ENCODE peak calls at places on chromosomes 4 and X, in nine cellular contexts. G, Y, R, D, H, P, M, L and U are unnamed samples.
A peak's percentile ranks its signal among the peaks of the same experiment; 100 is the strongest.

GRCh38 chr4:113086172-113086695 is 36.8 kb downstream of the ANK2 start:
- DNase-seq in Y (no peak), L (no peak), G (no peak), R (no peak), H (no peak), M (no peak), D (no peak), P (no peak), U (no peak)

GRCh38 chrX:72236841-72237240 is 2.0 kb downstream of the ERCC6L start:
- DNase-seq in L (no peak), R (no peak), D (no peak), P (no peak), G (no peak), M (no peak), Y (no peak), H (no peak), U (no peak)

GRCh38 chrX:19824603-19825002 is 62.8 kb downstream of the SH3KBP1 start:
- DNase-seq in G (no peak), L (no peak), Y (no peak), D (no peak), M (no peak), R (no peak), H (no peak), P (no peak), U (no peak)

GRCh38 chrX:9942086-9942485 is 25.1 kb upstream of the CLDN34 start:
- DNase-seq in M (no peak), H (no peak), Y (no peak), D (no peak), G (no peak), P (no peak), L (no peak), R (no peak), U (no peak)

GRCh38 chrX:28966335-28966734 is 379.1 kb downstream of the IL1RAPL1 start:
- DNase-seq in P (no peak), H (no peak), Y (no peak), M (no peak), G (no peak), D (no peak), R (no peak), L (no peak), U (no peak)

GRCh38 chrX:36927712-36928111 is 80.5 kb upstream of the FAM47C start:
- DNase-seq in Y (no peak), P (no peak), G (no peak), M (no peak), H (no peak), D (no peak), L (no peak), R (no peak), U (no peak)

GRCh38 chrX:51894697-51895336 is 1.4 kb downstream of the MAGED1 start:
- DNase-seq in L (no peak), G (no peak), H (peak; percentile 68), P (no peak), D (no peak), M (no peak), Y (no peak), R (no peak), U (no peak)

GRCh38 chr4:15293678-15294077 is 134.2 kb upstream of the C1QTNF7 start:
- DNase-seq in D (no peak), R (no peak), H (no peak), G (no peak), Y (no peak), P (no peak), M (no peak), L (no peak), U (no peak)

GRCh38 chrX:136353519-136354095 is 52.8 kb downstream of the ADGRG4 start:
- DNase-seq in R (no peak), D (no peak), L (no peak), H (no peak), G (no peak), Y (no peak), M (no peak), P (no peak), U (no peak)

GRCh38 chr4:147110968-147111367 is 165.3 kb upstream of the TTC29 start:
- DNase-seq in H (no peak), M (no peak), Y (no peak), G (no peak), L (no peak), D (no peak), P (no peak), R (no peak), U (no peak)

GRCh38 chr4:7075962-7076693 is 8.3 kb upstream of the GRPEL1 start:
- DNase-seq in L (no peak), D (no peak), P (no peak), Y (no peak), H (no peak), R (no peak), G (no peak), M (no peak), U (no peak)

GRCh38 chrX:150935466-150935865 is 37.0 kb upstream of the CD99L2 start:
- DNase-seq in G (no peak), Y (no peak), R (no peak), D (no peak), L (no peak), M (peak; percentile 9), P (no peak), H (no peak), U (no peak)

DNA sequence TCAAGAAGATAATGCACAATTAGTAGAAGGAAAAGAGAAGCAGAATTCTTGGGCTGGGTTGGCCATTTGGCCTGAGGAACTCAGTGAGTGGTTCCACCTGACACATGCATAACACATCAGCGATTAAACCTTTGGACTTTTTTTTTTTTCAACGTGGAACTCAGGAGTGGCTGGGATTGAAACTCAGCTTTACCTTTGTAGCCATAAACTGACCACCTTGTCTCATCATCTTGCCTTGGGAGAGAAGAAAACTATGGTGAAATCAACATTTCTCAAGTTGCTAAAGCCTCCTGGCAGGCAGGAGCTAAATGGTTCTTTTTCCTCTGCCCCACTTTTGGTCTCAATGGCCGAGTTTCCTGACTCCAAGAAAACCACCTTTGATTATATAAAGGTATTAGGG is 16.3 kb downstream of the PTTG2 start:
- DNase-seq in Y (no peak), H (no peak), D (no peak), L (no peak), P (no peak), G (no peak), R (no peak), M (no peak), U (no peak)
- H3K4me1 ChIP-seq in Y (peaks cover 3% of the 10 kb centered on the region), H (peaks cover 37% of the 10 kb centered on the region), D (no peaks in the 10 kb centered on the region), L (no peaks in the 10 kb centered on the region), P (peaks cover 34% of the 10 kb centered on the region), G (peaks cover 11% of the 10 kb centered on the region), R (peaks cover 51% of the 10 kb centered on the region), M (no peaks in the 10 kb centered on the region), U (peaks cover 14% of the 10 kb centered on the region)

GRCh38 chr4:10706236-10706635 is 21.7 kb upstream of the CLNK start:
- DNase-seq in L (no peak), D (no peak), H (no peak), P (no peak), M (no peak), G (no peak), R (no peak), Y (no peak), U (no peak)

GRCh38 chr4:10701702-10702460 is 17.3 kb upstream of the CLNK start:
- DNase-seq in R (no peak), Y (no peak), G (no peak), P (no peak), M (no peak), H (no peak), D (no peak), L (no peak), U (no peak)

GRCh38 chr4:10703146-10703545 is 18.6 kb upstream of the CLNK start:
- DNase-seq in G (no peak), L (no peak), P (no peak), R (no peak), Y (no peak), D (no peak), H (no peak), M (no peak), U (no peak)

GRCh38 chr4:10704050-10704810 is 19.7 kb upstream of the CLNK start:
- DNase-seq in M (no peak), Y (no peak), H (no peak), P (no peak), G (no peak), L (no peak), D (no peak), R (no peak), U (no peak)
- H3K4me1 ChIP-seq in M (no peaks in the 10 kb centered on the region), Y (no peaks in the 10 kb centered on the region), H (no peaks in the 10 kb centered on the region), P (no peaks in the 10 kb centered on the region), G (no peaks in the 10 kb centered on the region), L (no peaks in the 10 kb centered on the region), D (no peaks in the 10 kb centered on the region), R (no peaks in the 10 kb centered on the region), U (no peaks in the 10 kb centered on the region)

GRCh38 chrX:17547658-17548057 is 172.7 kb downstream of the NHS start:
- DNase-seq in Y (no peak), H (peak; percentile 78), R (no peak), P (no peak), D (no peak), L (no peak), M (peak; percentile 80), G (no peak), U (peak; percentile 95)

GRCh38 chrX:17544831-17545230 is 169.8 kb downstream of the NHS start:
- DNase-seq in P (no peak), R (no peak), Y (no peak), H (no peak), L (no peak), M (no peak), G (no peak), D (no peak), U (no peak)

GRCh38 chrX:17549005-17549685 is 174.1 kb downstream of the NHS start:
- DNase-seq in R (no peak), D (no peak), L (no peak), P (no peak), Y (no peak), M (no peak), G (no peak), H (no peak), U (no peak)

GRCh38 chrX:17550011-17550410 is 175.0 kb downstream of the NHS start:
- DNase-seq in L (no peak), G (no peak), P (no peak), M (no peak), H (no peak), R (no peak), D (no peak), Y (no peak), U (no peak)

GRCh38 chrX:17546356-17546755 is 171.4 kb downstream of the NHS start:
- DNase-seq in H (no peak), L (no peak), Y (no peak), G (no peak), D (no peak), P (no peak), R (no peak), M (no peak), U (no peak)
- H3K4me1 ChIP-seq in H (no peaks in the 10 kb centered on the region), L (peaks cover 4% of the 10 kb centered on the region), Y (peaks cover 17% of the 10 kb centered on the region), G (no peaks in the 10 kb centered on the region), D (no peaks in the 10 kb centered on the region), P (no peaks in the 10 kb centered on the region), R (no peaks in the 10 kb centered on the region), M (peaks cover 30% of the 10 kb centered on the region), U (peaks cover 6% of the 10 kb centered on the region)

GRCh38 chrX:68429216-68429615 is 4.1 kb downstream of the OPHN1 start:
- DNase-seq in L (no peak), P (no peak), M (no peak), H (no peak), Y (no peak), R (no peak), D (no peak), G (no peak), U (no peak)
- H3K4me1 ChIP-seq in L (no peaks in the 10 kb centered on the region), P (no peaks in the 10 kb centered on the region), M (peaks cover 18% of the 10 kb centered on the region), H (no peaks in the 10 kb centered on the region), Y (no peaks in the 10 kb centered on the region), R (no peaks in the 10 kb centered on the region), D (no peaks in the 10 kb centered on the region), G (no peaks in the 10 kb centered on the region), U (peaks cover 14% of the 10 kb centered on the region)